ENCODE peak calls at places on chromosomes 6 and 20, in four cellular contexts. M is GM23338, N is K562, W is HepG2. X is an unnamed sample.

GRCh38 chr20:12775041-12775440 is 233.7 kb upstream of the SPTLC3 start:
- DNase-seq in M (no peak), N (no peak), W (no peak), X (no peak)

GRCh38 chr20:26207237-26207966 is 510.7 kb upstream of the ZNF337 start:
- DNase-seq in W (no peak), M (no peak), N (no peak), X (no peak)

GRCh38 chr20:19986419-19986818 is 30.7 kb upstream of the NAA20 start:
- DNase-seq in N (no peak), M (no peak), W (no peak), X (peak; percentile 45)

GRCh38 chr20:2402271-2402980 is 21.7 kb downstream of the TGM6 start:
- DNase-seq in M (peak; percentile 45), W (peak; percentile 34), N (no peak), X (peak; percentile 54)

GRCh38 chr20:63114006-63114692 is 101.8 kb downstream of the YTHDF1 start:
- DNase-seq in W (no peak), M (no peak), N (no peak), X (no peak)

GRCh38 chr20:60365063-60365640 is 406.9 kb downstream of the CDH26 start:
- DNase-seq in N (no peak), M (peak; percentile 52), W (no peak), X (no peak)

GRCh38 chr6:89763550-89763949 is 56.0 kb downstream of the MDN1 start:
- DNase-seq in M (no peak), N (no peak), W (no peak), X (no peak)

GRCh38 chr6:112665815-112666214 is 318.7 kb downstream of the RFPL4B start:
- DNase-seq in M (no peak), N (no peak), W (no peak), X (no peak)

GRCh38 chr6:139965393-139965792 is 590.9 kb upstream of the CITED2 start:
- DNase-seq in N (no peak), W (no peak), M (peak; percentile 27), X (no peak)

GRCh38 chr20:57584768-57585461 is 24.0 kb downstream of the PCK1 start:
- DNase-seq in N (no peak), W (no peak), M (no peak), X (no peak)

GRCh38 chr6:41671376-41671775 is 33.1 kb downstream of the MDFI start:
- DNase-seq in W (no peak), M (no peak), N (no peak), X (no peak)

GRCh38 chr6:124873066-124873410 is 89.2 kb upstream of the RNF217 start:
- DNase-seq in N (no peak), W (no peak), M (no peak), X (no peak)

GRCh38 chr20:58614984-58615760 is 35.9 kb upstream of the STX16 start:
- DNase-seq in N (no peak), M (no peak), W (no peak), X (no peak)

GRCh38 chr20:16125810-16126209 is 447.4 kb downstream of the KIF16B start:
- DNase-seq in N (no peak), W (no peak), M (no peak), X (no peak)

GRCh38 chr6:158020272-158020711 is 38.6 kb downstream of the SYNJ2 start:
- DNase-seq in W (no peak), M (no peak), N (no peak), X (no peak)

GRCh38 chr6:144219056-144219685 is 66.0 kb upstream of the UTRN start:
- DNase-seq in N (peak; percentile 20), W (peak; percentile 54), M (peak; percentile 65), X (peak; percentile 18)

GRCh38 chr6:2237001-2237400 is 8.4 kb downstream of the GMDS start:
- DNase-seq in N (no peak), W (no peak), M (no peak), X (no peak)

GRCh38 chr6:44662461-44663121 is 275.1 kb downstream of the CDC5L start:
- DNase-seq in N (no peak), M (peak; percentile 95), W (peak; percentile 15), X (no peak)

GRCh38 chr6:133568970-133569889 is 319.7 kb upstream of the TCF21 start:
- DNase-seq in N (peak; percentile 44), W (peak; percentile 51), M (peak; percentile 77), X (peak; percentile 96)

GRCh38 chr6:121993362-121993761 is 406.1 kb upstream of the HSF2 start:
- DNase-seq in N (no peak), M (no peak), W (no peak), X (no peak)

GRCh38 chr6:141208101-141208500 is 924.6 kb upstream of the GJE1 start:
- DNase-seq in N (no peak), W (no peak), M (no peak), X (no peak)

GRCh38 chr20:45592574-45593189 is 13.6 kb upstream of the WFDC8 start:
- DNase-seq in M (peak; percentile 85), N (peak; percentile 19), W (peak; percentile 88), X (peak; percentile 74)

GRCh38 chr20:57582432-57583288 is 21.8 kb downstream of the PCK1 start:
- DNase-seq in W (peak; percentile 24), N (peak; percentile 40), M (peak; percentile 67), X (no peak)

GRCh38 chr6:12238191-12238590 is 52.0 kb upstream of the EDN1 start:
- DNase-seq in W (no peak), N (no peak), M (no peak), X (no peak)

GRCh38 chr6:12232821-12233220 is 57.3 kb upstream of the EDN1 start:
- DNase-seq in W (no peak), N (no peak), M (no peak), X (no peak)

GRCh38 chr6:12230523-12230922 is 59.6 kb upstream of the EDN1 start:
- DNase-seq in M (no peak), N (no peak), W (no peak), X (no peak)

GRCh38 chr6:12232339-12232738 is 57.8 kb upstream of the EDN1 start:
- DNase-seq in M (no peak), N (no peak), W (no peak), X (no peak)

GRCh38 chr6:12233693-12234551 is 56.2 kb upstream of the EDN1 start:
- DNase-seq in N (peak; percentile 18), M (peak; percentile 70), W (peak; percentile 67), X (peak; percentile 71)
- H3K27ac ChIP-seq in N (no peak overlapping the region), M (no peak overlapping the region), W (no peak overlapping the region), X (peak overlapping the region; percentile 53)

DNA sequence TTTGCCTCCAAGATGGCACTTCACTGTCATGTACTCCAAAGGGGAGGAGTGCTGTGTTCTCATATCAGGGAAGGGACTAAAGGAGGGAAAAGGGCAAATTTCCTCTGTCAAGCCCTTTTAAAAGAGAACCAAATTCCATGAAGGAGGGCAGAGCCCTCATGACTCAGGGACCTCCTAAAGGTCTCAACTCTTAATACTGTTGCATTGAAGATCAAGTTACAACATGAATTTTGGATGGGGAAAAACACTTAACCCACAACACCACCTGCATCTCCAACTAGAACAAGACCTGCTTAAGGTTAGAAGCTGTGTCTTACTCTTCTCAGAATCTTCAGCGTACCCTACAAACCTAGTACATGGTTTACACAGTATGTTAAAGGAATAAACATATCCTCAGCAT is 23.7 kb upstream of the FBXO30 start:
- DNase-seq in W (no peak), N (no peak), M (no peak), X (no peak)
- TF ChIP-seq JUNB in W (no peak), N (no peak), M (no peak), X (no peak)

DNA sequence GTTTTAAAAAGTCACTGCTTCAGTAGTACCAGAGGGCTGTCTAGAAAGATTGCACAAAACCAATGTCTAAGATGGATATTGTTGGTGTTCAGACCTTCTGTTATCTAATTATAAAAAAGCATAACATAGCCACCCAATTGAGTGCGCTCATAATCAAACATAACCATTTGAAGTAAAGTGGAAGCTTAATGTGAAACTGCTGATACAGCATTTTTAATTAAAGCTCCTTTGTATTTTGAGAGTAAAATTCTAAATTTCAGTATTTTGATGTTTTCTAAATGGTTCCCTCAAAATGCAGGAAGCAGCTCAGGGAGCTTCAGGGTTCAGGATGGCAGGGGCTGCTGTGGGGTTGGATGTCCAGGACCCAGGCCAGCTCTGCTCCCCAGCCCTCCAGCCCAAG is 291.8 kb upstream of the ZFP64 start:
- DNase-seq in M (no peak), W (no peak), N (no peak), X (no peak)
- H3K27ac ChIP-seq in M (no peak overlapping the region), W (no peak overlapping the region), N (no peak overlapping the region), X (no peak overlapping the region)

DNA sequence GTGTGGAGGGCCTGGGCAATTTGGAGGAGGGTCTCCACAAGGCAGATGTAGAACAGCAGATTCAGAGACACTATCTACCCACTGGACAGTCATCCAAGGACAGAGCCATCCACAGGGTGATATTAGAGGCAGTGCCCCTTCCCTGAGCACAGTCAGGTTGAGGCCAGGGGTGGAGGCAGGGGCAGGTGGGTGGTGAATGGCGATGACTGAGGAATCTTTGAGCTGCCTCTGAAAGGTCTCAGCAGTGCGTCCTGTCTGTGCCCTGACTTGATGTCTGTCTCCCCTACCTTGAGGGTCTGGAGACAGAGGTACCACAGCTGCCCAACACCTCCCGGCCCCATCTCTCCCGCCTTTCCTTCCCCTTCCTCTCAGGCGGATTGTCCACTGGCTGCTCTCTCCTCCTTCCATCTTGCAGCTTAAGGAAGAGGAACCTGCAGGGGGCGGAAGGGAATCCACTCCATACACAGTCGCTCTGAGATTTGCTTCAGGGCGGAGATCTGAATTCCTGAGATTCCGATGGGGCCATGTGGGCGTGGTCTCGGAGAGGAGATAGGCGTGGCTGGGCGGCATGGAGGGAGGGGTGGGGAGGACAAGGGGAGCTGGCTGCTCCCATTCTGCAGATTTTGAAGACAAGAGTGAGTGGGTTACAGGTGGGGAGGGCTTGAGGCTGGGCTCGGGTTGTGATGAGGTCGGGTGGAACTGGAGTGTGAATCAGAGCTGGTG is 1.7 kb downstream of the MUCL3 start:
- DNase-seq in W (peak; percentile 86), M (peak; percentile 99), N (peak; percentile 91), X (peak; percentile 87)
- TF ChIP-seq JUNB in W (no peak), M (no peak), N (no peak), X (no peak)

GRCh38 chr6:43476744-43477143 is 626 bp upstream of the TJAP1 start:
- DNase-seq in M (no peak), W (no peak), N (no peak), X (no peak)

GRCh38 chr6:43475506-43475905 is 1.9 kb upstream of the TJAP1 start:
- DNase-seq in N (no peak), M (no peak), W (no peak), X (no peak)

GRCh38 chr6:43478008-43478372 is 620 bp downstream of the TJAP1 start:
- DNase-seq in M (no peak), W (no peak), N (no peak), X (no peak)

GRCh38 chr6:43481075-43481474 is 3.7 kb downstream of the TJAP1 start:
- DNase-seq in W (no peak), N (no peak), M (no peak), X (no peak)

GRCh38 chr6:43477235-43478007 is at the start of gene TJAP1:
- DNase-seq in N (peak; percentile 98), W (peak; percentile 80), M (peak; percentile 97), X (peak; percentile 84)
- H3K27ac ChIP-seq in N (peak within 1 kb of the TSS; percentile 71), W (peak within 1 kb of the TSS; percentile 62), M (peak within 1 kb of the TSS; percentile 70), X (peak within 1 kb of the TSS; percentile 84)

GRCh38 chr6:11198663-11199603 is 33.5 kb downstream of the NEDD9 start:
- DNase-seq in N (no peak), W (no peak), M (no peak), X (no peak)
- TF ChIP-seq JUNB in N (no peak), W (no peak), M (no peak), X (no peak)